ENCODE peak calls at places on chromosomes 5 and 9, in eight cellular contexts. N is effector memory CD4-positive, alpha-beta T cell; Z is left lung; U is heart right ventricle; I is CD8-positive, alpha-beta memory T cell; V is SJSA1; C is fibroblast of lung; L is body of pancreas. O is an unnamed sample. For H3K9me3, the result is how much of the 10 kb centered on the place peaks cover.

GRCh38 chr5:39657943-39658342 is 233.2 kb upstream of the DAB2 start:
- DNase-seq in N (no peak), Z (no peak), C (no peak), V (no peak), U (no peak), I (no peak), L (no peak), O (no peak)

GRCh38 chr5:67971223-67971830 is 244.2 kb upstream of the PIK3R1 start:
- DNase-seq in V (no peak), N (no peak), I (no peak), Z (no peak), C (peak), U (no peak), L (no peak), O (peak)

GRCh38 chr9:92455217-92455616 is 27.1 kb downstream of the ASPN start:
- DNase-seq in L (no peak), C (no peak), U (no peak), N (no peak), V (no peak), Z (no peak), I (no peak), O (peak)

GRCh38 chr5:101942321-101942882 is 353.7 kb downstream of the SLCO4C1 start:
- DNase-seq in N (no peak), L (peak), C (peak), I (no peak), U (no peak), V (peak), Z (peak), O (peak)

GRCh38 chr5:131265318-131265803 is 1.5 kb downstream of the CDC42SE2 start:
- DNase-seq in N (no peak), C (peak), I (no peak), V (no peak), Z (no peak), U (no peak), L (peak), O (peak)

GRCh38 chr5:122137702-122138101 is 8.4 kb downstream of the ZNF474 start:
- DNase-seq in N (no peak), L (no peak), V (no peak), Z (no peak), U (no peak), I (no peak), C (no peak), O (no peak)

GRCh38 chr5:180811623-180812119 is 9.1 kb upstream of the MGAT1 start:
- DNase-seq in I (no peak), C (no peak), V (no peak), L (no peak), Z (no peak), U (no peak), N (no peak), O (no peak)

GRCh38 chr5:133294380-133294779 is 242.6 kb downstream of the HSPA4 start:
- DNase-seq in Z (no peak), N (no peak), L (no peak), C (no peak), V (no peak), I (no peak), U (no peak), O (no peak)

GRCh38 chr5:158881076-158881880 is 218.4 kb downstream of the EBF1 start:
- DNase-seq in L (no peak), C (no peak), Z (no peak), V (no peak), U (no peak), N (no peak), I (no peak), O (no peak)

GRCh38 chr5:135140805-135141204 is 106.8 kb upstream of the PITX1 start:
- DNase-seq in Z (no peak), N (no peak), C (peak), V (no peak), L (no peak), I (no peak), U (peak), O (no peak)

GRCh38 chr5:139664727-139665351 is 16.7 kb downstream of the CXXC5 start:
- DNase-seq in C (no peak), U (peak), L (peak), V (no peak), Z (no peak), N (no peak), I (no peak), O (peak)

GRCh38 chr5:68088302-68088701 is 127.3 kb upstream of the PIK3R1 start:
- DNase-seq in V (no peak), I (no peak), N (no peak), Z (no peak), L (no peak), C (peak), U (no peak), O (no peak)

GRCh38 chr9:70510157-70510770 is 95.8 kb upstream of the KLF9 start:
- DNase-seq in U (peak), N (no peak), I (no peak), L (peak), V (no peak), Z (no peak), C (no peak), O (peak)

GRCh38 chr5:36507332-36507952 is 99.0 kb upstream of the SLC1A3 start:
- DNase-seq in Z (peak), V (peak), L (peak), N (peak), U (peak), C (peak), I (peak), O (peak)

GRCh38 chr5:173333900-173334685 is 5.9 kb upstream of the STC2 start:
- DNase-seq in N (no peak), C (peak), Z (no peak), V (no peak), I (no peak), L (no peak), U (no peak), O (no peak)

GRCh38 chr5:151132959-151133358 is 24.6 kb downstream of the ANXA6 start:
- DNase-seq in I (no peak), C (no peak), N (no peak), L (no peak), U (no peak), Z (no peak), V (no peak), O (no peak)

GRCh38 chr5:158382473-158382872 is 523.5 kb upstream of the CLINT1 start:
- DNase-seq in Z (peak), L (peak), U (peak), V (peak), N (no peak), C (peak), I (no peak), O (peak)

GRCh38 chr9:133127340-133127981 is 6.4 kb upstream of the RALGDS start:
- DNase-seq in Z (peak), I (peak), N (peak), C (no peak), V (no peak), L (peak), U (no peak), O (no peak)

DNA sequence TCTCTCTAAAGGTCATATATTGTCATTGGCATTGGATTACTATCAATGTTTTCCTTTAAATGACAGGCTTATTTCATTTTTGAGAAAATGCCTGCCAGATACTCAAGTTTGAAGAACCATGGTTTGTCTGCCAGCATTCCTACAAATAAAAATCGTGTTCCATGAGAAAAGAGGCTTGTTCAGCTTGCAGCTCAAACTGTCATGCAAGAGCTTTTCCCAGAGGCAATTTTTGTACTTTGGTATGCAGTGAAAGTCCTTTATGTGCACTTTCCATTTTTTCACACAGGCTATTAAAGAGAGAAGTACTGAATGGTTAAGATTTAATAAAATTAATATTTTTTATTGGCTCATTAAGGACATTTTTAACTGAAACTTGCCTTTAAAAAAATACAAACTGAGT is 110.4 kb downstream of the FBXO4 start:
- DNase-seq in Z (no peak), N (no peak), U (no peak), I (no peak), V (no peak), C (no peak), L (no peak), O (no peak)
- H3K9me3 ChIP-seq in Z (under half), N (under half), U (under half), I (under half), V (under half), C (under half), L (under half), O (under half)

DNA sequence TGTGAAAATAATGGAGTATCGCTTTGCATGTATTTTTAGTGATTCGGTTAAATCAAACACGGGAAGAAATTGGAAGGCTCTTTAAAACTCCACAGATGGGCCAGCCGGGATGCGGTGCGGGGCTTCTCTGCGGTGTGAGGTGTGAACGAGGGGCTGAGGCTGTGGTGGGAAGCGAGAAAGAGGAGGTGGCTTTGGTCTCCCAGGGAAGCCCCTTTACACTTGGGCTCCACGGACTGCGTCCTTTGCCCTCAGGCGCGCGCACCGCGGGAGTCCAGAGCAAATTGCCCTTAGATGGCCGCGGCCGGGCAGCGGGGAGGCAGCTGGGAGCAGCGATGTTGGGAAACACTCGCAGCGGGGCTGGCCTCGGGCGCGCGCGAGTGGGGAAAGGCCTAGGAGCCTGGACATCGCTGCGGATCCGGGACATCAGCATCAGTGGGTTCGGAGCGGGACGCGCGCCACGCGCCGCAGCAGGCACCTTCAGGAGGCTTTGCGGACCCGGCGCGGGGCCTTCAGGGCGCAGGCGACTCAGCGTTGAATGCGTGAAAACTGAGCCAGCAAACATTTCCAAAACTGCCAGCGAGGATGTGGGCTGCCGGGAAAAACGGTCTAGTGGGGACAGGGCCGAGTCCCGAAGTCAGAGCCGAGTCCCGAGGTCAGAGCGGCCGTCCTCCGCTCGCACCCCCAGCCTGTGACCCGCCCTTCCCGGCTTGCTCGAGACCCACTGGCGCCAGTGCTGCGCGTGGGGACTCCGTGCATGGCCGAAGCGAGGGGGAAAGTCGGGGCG is 6.5 kb downstream of the IRX1 start:
- DNase-seq in C (no peak), I (no peak), N (no peak), L (no peak), Z (no peak), U (no peak), V (no peak), O (no peak)
- H3K9me3 ChIP-seq in C (under half), I (under half), N (under half), L (under half), Z (under half), U (under half), V (half or more), O (under half)

GRCh38 chr9:8070779-8071444 is 271.3 kb upstream of the DMAC1 start:
- DNase-seq in C (no peak), U (no peak), V (no peak), I (no peak), Z (peak), L (no peak), N (no peak), O (no peak)

GRCh38 chr9:8074645-8075044 is 275.1 kb upstream of the DMAC1 start:
- DNase-seq in U (no peak), C (no peak), Z (no peak), I (no peak), N (no peak), V (no peak), L (no peak), O (no peak)

DNA sequence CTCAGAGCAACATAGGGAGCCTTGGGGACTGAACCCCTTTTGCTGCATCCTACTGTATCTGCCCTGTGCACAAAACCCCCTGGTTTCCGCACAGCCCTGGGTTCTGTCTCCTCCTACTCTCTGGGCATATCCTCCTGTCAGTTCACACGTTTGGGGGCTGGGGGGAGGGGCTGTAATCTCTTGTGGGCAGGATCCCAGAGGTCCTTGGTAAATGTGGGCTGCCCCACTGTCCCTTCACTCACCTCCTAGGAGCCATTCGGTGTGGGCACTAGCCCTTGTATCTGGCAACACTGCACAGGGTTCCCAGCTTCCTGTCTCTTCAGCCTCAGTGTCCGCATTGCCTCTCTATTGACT is 271.8 kb upstream of the DMAC1 start:
- DNase-seq in V (no peak), L (no peak), I (no peak), U (no peak), Z (no peak), N (no peak), C (no peak), O (no peak)
- H3K9me3 ChIP-seq in V (under half), L (under half), I (under half), U (under half), Z (under half), N (under half), C (under half), O (under half)

GRCh38 chr9:80233102-80233843 is 661.5 kb downstream of the TLE4 start:
- DNase-seq in N (no peak), V (no peak), I (no peak), C (no peak), U (no peak), Z (no peak), L (no peak), O (no peak)
- H3K9me3 ChIP-seq in N (under half), V (under half), I (under half), C (under half), U (under half), Z (under half), L (under half), O (under half)

DNA sequence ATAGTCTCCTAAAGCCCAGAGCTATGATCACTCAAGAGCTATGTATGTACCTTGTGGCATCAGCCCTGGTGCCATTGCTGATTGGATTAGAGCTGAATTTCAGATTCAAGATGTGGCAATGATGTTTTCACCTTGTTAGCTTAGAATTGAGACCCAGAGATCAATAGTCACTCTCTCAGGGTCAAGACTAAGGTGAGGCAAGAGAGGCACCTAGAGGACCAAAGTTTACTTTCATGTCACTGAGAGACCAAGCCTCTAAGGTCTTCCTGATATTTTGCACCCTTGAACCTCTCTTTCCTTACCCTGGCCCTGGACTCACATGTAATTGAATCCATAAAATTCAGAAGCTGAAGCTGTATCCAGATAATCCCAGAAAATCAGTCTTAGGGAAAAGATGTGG is 42.8 kb downstream of the BAAT start:
- DNase-seq in N (no peak), Z (no peak), I (no peak), V (no peak), C (no peak), L (no peak), U (no peak), O (no peak)
- H3K9me3 ChIP-seq in N (under half), Z (under half), I (under half), V (under half), C (under half), L (under half), U (under half), O (under half)

GRCh38 chr5:165560641-165561040 is 2055.2 kb downstream of the MAT2B start:
- DNase-seq in U (no peak), L (no peak), N (no peak), I (no peak), V (no peak), C (no peak), Z (no peak), O (no peak)
- H3K9me3 ChIP-seq in U (under half), L (under half), N (under half), I (under half), V (under half), C (under half), Z (under half), O (under half)

O was measured in A673.